ENCODE peak calls at places on chromosomes 3 and 15, in seven cellular contexts. A is Panc1, X is SK-N-SH, V is HepG2, S is GM12878, H is K562, T is H1. E is an unnamed sample.
A peak's percentile ranks its signal among the peaks of the same experiment; 100 is the strongest.

GRCh38 chr3:159762238-159762637 is 226.4 kb upstream of the IL12A start:
- DNase-seq in A (no peak), X (no peak), V (no peak), H (no peak), T (no peak), S (no peak), E (no peak)

GRCh38 chr3:105542604-105543003 is 175.9 kb downstream of the ALCAM start:
- DNase-seq in S (no peak), T (no peak), X (no peak), H (no peak), A (no peak), V (no peak), E (no peak)

GRCh38 chr3:148023994-148024393 is 614.8 kb downstream of the ZIC1 start:
- DNase-seq in V (no peak), T (no peak), S (no peak), A (no peak), X (no peak), H (no peak), E (no peak)

GRCh38 chr3:188262913-188263683 is 109.1 kb downstream of the LPP start:
- DNase-seq in T (no peak), H (no peak), S (no peak), X (no peak), V (peak; percentile 27), A (peak; percentile 95), E (no peak)

GRCh38 chr3:55305714-55306485 is 181.2 kb downstream of the WNT5A start:
- DNase-seq in X (no peak), T (no peak), A (no peak), V (no peak), H (no peak), S (no peak), E (no peak)

GRCh38 chr15:67542462-67543347 is at the start of gene MAP2K5:
- DNase-seq in X (peak; percentile 94), H (peak; percentile 85), A (no peak), T (no peak), V (peak; percentile 48), S (no peak), E (no peak)

GRCh38 chr15:29821416-29822099 is 710 bp downstream of the TJP1 start:
- DNase-seq in H (peak; percentile 77), S (no peak), X (peak; percentile 80), V (peak; percentile 74), A (no peak), T (no peak), E (peak; percentile 70)

GRCh38 chr3:45969152-45969551 is 25.9 kb downstream of the CXCR6 start:
- DNase-seq in S (no peak), V (no peak), X (no peak), A (no peak), T (no peak), H (no peak), E (no peak)

GRCh38 chr3:49903451-49904424 is at the start of gene MST1R:
- DNase-seq in T (peak; percentile 76), X (no peak), V (peak; percentile 27), H (peak; percentile 90), A (no peak), S (peak; percentile 28), E (peak; percentile 95)

GRCh38 chr3:27792869-27793268 is 70.7 kb upstream of the EOMES start:
- DNase-seq in S (no peak), A (no peak), V (no peak), T (no peak), H (no peak), X (no peak), E (no peak)

GRCh38 chr3:5769825-5770224 is 582.3 kb downstream of the EDEM1 start:
- DNase-seq in V (no peak), S (no peak), X (no peak), A (no peak), T (no peak), H (peak; percentile 31), E (no peak)

GRCh38 chr3:129560269-129560787 is 17.4 kb downstream of the H1-8 start:
- DNase-seq in A (no peak), T (no peak), S (no peak), V (no peak), H (no peak), X (peak; percentile 73), E (no peak)

GRCh38 chr3:169348981-169349942 is 314.2 kb downstream of the MECOM start:
- DNase-seq in H (no peak), X (no peak), T (no peak), V (no peak), S (no peak), A (no peak), E (no peak)

GRCh38 chr3:31370093-31370666 is 162.5 kb upstream of the STT3B start:
- DNase-seq in S (no peak), T (no peak), A (no peak), V (no peak), X (no peak), H (no peak), E (no peak)

GRCh38 chr15:39145854-39146253 is 435.0 kb upstream of the THBS1 start:
- DNase-seq in T (no peak), V (no peak), A (no peak), X (no peak), H (no peak), S (no peak), E (no peak)

GRCh38 chr15:74799843-74800558 is 12.6 kb upstream of the LMAN1L start:
- DNase-seq in V (peak; percentile 43), H (peak; percentile 91), S (peak; percentile 76), X (peak; percentile 94), A (peak; percentile 45), T (peak; percentile 34), E (peak; percentile 29)

GRCh38 chr15:61169904-61170695 is 59.0 kb downstream of the RORA start:
- DNase-seq in A (no peak), S (peak; percentile 15), X (no peak), T (no peak), V (no peak), H (no peak), E (no peak)

GRCh38 chr3:106206613-106207012 is 337.8 kb upstream of the CBLB start:
- DNase-seq in S (no peak), V (no peak), H (no peak), A (no peak), X (no peak), T (no peak), E (no peak)

GRCh38 chr3:161682715-161683114 is 186.1 kb downstream of the OTOL1 start:
- DNase-seq in V (no peak), A (no peak), H (no peak), T (no peak), S (no peak), X (no peak), E (no peak)

GRCh38 chr3:71355862-71356261 is 227.7 kb downstream of the FOXP1 start:
- DNase-seq in X (no peak), S (no peak), V (no peak), A (no peak), H (no peak), T (no peak), E (no peak)

GRCh38 chr3:172289583-172289982 is 158.7 kb downstream of the GHSR start:
- DNase-seq in X (peak; percentile 27), A (no peak), S (no peak), H (no peak), T (no peak), V (no peak), E (no peak)

GRCh38 chr3:9903238-9903624 is 583 bp downstream of the IL17RE start:
- DNase-seq in A (no peak), T (no peak), V (no peak), H (no peak), X (no peak), S (no peak), E (no peak)

GRCh38 chr3:148203263-148204010 is 494.3 kb upstream of the AGTR1 start:
- DNase-seq in A (no peak), V (no peak), T (no peak), S (no peak), X (peak; percentile 3), H (no peak), E (no peak)

GRCh38 chr15:66153549-66154415 is 99.8 kb downstream of the MEGF11 start:
- DNase-seq in S (peak; percentile 57), V (no peak), X (no peak), A (no peak), H (no peak), T (no peak), E (no peak)

GRCh38 chr3:122996038-122996580 is 31.5 kb downstream of the SEMA5B start:
- DNase-seq in X (no peak), V (no peak), S (no peak), T (no peak), H (no peak), A (no peak), E (no peak)
- TF ChIP-seq SIN3A in X (no peak), V (no peak), S (no peak), T (no peak), H (no peak), A (no peak), E (no peak)

GRCh38 chr3:36309092-36309491 is 71.2 kb upstream of the STAC start:
- DNase-seq in V (no peak), A (no peak), T (no peak), S (no peak), H (no peak), X (no peak), E (no peak)

GRCh38 chr3:36317915-36318314 is 62.4 kb upstream of the STAC start:
- DNase-seq in A (no peak), X (no peak), T (no peak), V (no peak), H (no peak), S (no peak), E (no peak)

DNA sequence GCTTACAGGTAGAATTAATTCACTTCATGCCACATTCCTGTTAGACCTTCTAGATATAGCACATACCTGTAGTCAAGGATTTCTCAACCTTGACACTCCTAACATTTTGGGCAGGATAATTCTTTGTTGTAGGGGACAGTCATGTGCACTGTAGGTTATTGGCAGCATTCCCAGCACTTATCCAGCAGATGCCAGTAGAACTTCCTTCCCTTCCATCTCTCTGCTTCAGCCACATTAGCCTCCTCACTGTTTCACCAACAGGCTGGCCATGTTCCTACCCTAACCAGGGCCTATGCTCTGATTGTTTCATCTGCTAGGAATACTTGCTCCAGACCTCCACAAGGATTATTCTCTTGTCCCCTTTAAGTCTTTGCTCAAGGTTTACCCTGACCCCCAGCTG is 68.0 kb upstream of the STAC start:
- DNase-seq in H (no peak), V (no peak), S (no peak), T (no peak), A (no peak), X (peak; percentile 1), E (no peak)
- TF ChIP-seq CTCF in H (no peak), V (no peak), S (no peak), T (no peak), A (no peak), X (no peak), E (no peak)

DNA sequence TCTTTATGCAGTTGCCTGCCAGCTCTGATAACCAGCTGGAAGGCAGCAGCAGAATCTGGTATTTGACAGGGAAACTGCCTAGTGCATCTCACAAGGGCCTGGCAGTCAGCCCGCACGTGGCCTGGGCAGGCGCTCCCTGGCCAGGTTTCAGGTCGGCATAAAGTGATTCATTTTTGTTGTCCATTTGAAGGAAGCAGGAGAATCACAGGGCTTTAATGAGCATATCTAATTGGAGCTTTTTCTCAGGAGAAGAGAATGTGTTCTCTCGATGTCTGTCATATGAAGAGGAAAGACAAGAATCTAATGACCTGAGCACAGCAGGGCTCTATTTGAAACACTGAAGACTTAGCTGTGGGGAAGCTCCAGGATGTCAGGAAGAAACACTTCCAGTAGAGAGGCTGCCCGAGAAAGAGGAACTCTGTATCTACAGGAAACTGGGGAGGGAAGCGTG is 98.8 kb upstream of the MB21D2 start:
- DNase-seq in X (no peak), H (no peak), A (no peak), T (no peak), S (no peak), V (no peak), E (no peak)
- TF ChIP-seq SIN3A in X (no peak), H (no peak), A (no peak), T (no peak), S (no peak), V (no peak), E (no peak)

GRCh38 chr15:47718474-47719440 is 1.5 kb downstream of the SEMA6D start:
- DNase-seq in S (no peak), V (no peak), X (peak; percentile 56), T (no peak), A (no peak), H (peak; percentile 5), E (no peak)
- TF ChIP-seq CTCF in S (no peak), V (no peak), X (no peak), T (no peak), A (no peak), H (no peak), E (no peak)

E was measured in HCT116.